ENCODE peak calls at places on chromosome 16, in four cellular contexts. One of them, this sample, is unnamed.

GRCh38 chr16:83579431-83579830 is 228.3 kb upstream of the HSBP1 start:
- DNase-seq in stimulated activated CD8-positive, alpha-beta memory T cell treated with anti-CD3 and anti-CD28 coated beads, Interleukin-7, amount 100 ng/mL, for 1 hour: no peak
- DNase-seq in skeletal muscle cell: no peak
- DNase-seq in stimulated activated CD4-positive, alpha-beta T cell treated with anti-CD3 and anti-CD28 coated beads, Interleukin-4, amount 100 ng/mL, for 24 hours: no peak
- DNase-seq in this sample: no peak

GRCh38 chr16:70571623-70572022 is 48.0 kb downstream of the SF3B3 start:
- DNase-seq in stimulated activated CD4-positive, alpha-beta T cell treated with anti-CD3 and anti-CD28 coated beads, Interleukin-4, amount 100 ng/mL, for 24 hours: no peak
- DNase-seq in stimulated activated CD8-positive, alpha-beta memory T cell treated with anti-CD3 and anti-CD28 coated beads, Interleukin-7, amount 100 ng/mL, for 1 hour: no peak
- DNase-seq in skeletal muscle cell: no peak
- DNase-seq in this sample: no peak

GRCh38 chr16:86732621-86733297 is 154.4 kb downstream of the FOXL1 start:
- DNase-seq in stimulated activated CD8-positive, alpha-beta memory T cell treated with anti-CD3 and anti-CD28 coated beads, Interleukin-7, amount 100 ng/mL, for 1 hour: no peak
- DNase-seq in skeletal muscle cell: no peak
- DNase-seq in stimulated activated CD4-positive, alpha-beta T cell treated with anti-CD3 and anti-CD28 coated beads, Interleukin-4, amount 100 ng/mL, for 24 hours: no peak
- DNase-seq in this sample: peak

GRCh38 chr16:89189358-89190025 is 10.8 kb downstream of the SLC22A31 start:
- DNase-seq in stimulated activated CD4-positive, alpha-beta T cell treated with anti-CD3 and anti-CD28 coated beads, Interleukin-4, amount 100 ng/mL, for 24 hours: no peak
- DNase-seq in skeletal muscle cell: no peak
- DNase-seq in stimulated activated CD8-positive, alpha-beta memory T cell treated with anti-CD3 and anti-CD28 coated beads, Interleukin-7, amount 100 ng/mL, for 1 hour: no peak
- DNase-seq in this sample: no peak

GRCh38 chr16:88999457-89000206 is 22.6 kb upstream of the CBFA2T3 start:
- DNase-seq in stimulated activated CD8-positive, alpha-beta memory T cell treated with anti-CD3 and anti-CD28 coated beads, Interleukin-7, amount 100 ng/mL, for 1 hour: no peak
- DNase-seq in stimulated activated CD4-positive, alpha-beta T cell treated with anti-CD3 and anti-CD28 coated beads, Interleukin-4, amount 100 ng/mL, for 24 hours: peak
- DNase-seq in skeletal muscle cell: no peak
- DNase-seq in this sample: no peak

GRCh38 chr16:86555763-86556130 is 712 bp upstream of the MTHFSD start:
- DNase-seq in stimulated activated CD4-positive, alpha-beta T cell treated with anti-CD3 and anti-CD28 coated beads, Interleukin-4, amount 100 ng/mL, for 24 hours: no peak
- DNase-seq in stimulated activated CD8-positive, alpha-beta memory T cell treated with anti-CD3 and anti-CD28 coated beads, Interleukin-7, amount 100 ng/mL, for 1 hour: no peak
- DNase-seq in skeletal muscle cell: no peak
- DNase-seq in this sample: no peak

GRCh38 chr16:8982816-8983215 is 19.1 kb upstream of the USP7 start:
- DNase-seq in stimulated activated CD4-positive, alpha-beta T cell treated with anti-CD3 and anti-CD28 coated beads, Interleukin-4, amount 100 ng/mL, for 24 hours: no peak
- DNase-seq in skeletal muscle cell: no peak
- DNase-seq in stimulated activated CD8-positive, alpha-beta memory T cell treated with anti-CD3 and anti-CD28 coated beads, Interleukin-7, amount 100 ng/mL, for 1 hour: no peak
- DNase-seq in this sample: no peak

GRCh38 chr16:51391798-51392511 is 240.9 kb upstream of the SALL1 start:
- DNase-seq in stimulated activated CD8-positive, alpha-beta memory T cell treated with anti-CD3 and anti-CD28 coated beads, Interleukin-7, amount 100 ng/mL, for 1 hour: no peak
- DNase-seq in skeletal muscle cell: no peak
- DNase-seq in stimulated activated CD4-positive, alpha-beta T cell treated with anti-CD3 and anti-CD28 coated beads, Interleukin-4, amount 100 ng/mL, for 24 hours: no peak
- DNase-seq in this sample: peak

GRCh38 chr16:85652431-85653221 is 36.1 kb downstream of the GINS2 start:
- DNase-seq in stimulated activated CD8-positive, alpha-beta memory T cell treated with anti-CD3 and anti-CD28 coated beads, Interleukin-7, amount 100 ng/mL, for 1 hour: no peak
- DNase-seq in skeletal muscle cell: no peak
- DNase-seq in stimulated activated CD4-positive, alpha-beta T cell treated with anti-CD3 and anti-CD28 coated beads, Interleukin-4, amount 100 ng/mL, for 24 hours: no peak
- DNase-seq in this sample: peak

GRCh38 chr16:12780467-12780866 is 23.2 kb downstream of the CPPED1 start:
- DNase-seq in stimulated activated CD4-positive, alpha-beta T cell treated with anti-CD3 and anti-CD28 coated beads, Interleukin-4, amount 100 ng/mL, for 24 hours: no peak
- DNase-seq in skeletal muscle cell: no peak
- DNase-seq in stimulated activated CD8-positive, alpha-beta memory T cell treated with anti-CD3 and anti-CD28 coated beads, Interleukin-7, amount 100 ng/mL, for 1 hour: no peak
- DNase-seq in this sample: no peak

GRCh38 chr16:17318200-17318599 is 152.6 kb downstream of the XYLT1 start:
- DNase-seq in stimulated activated CD8-positive, alpha-beta memory T cell treated with anti-CD3 and anti-CD28 coated beads, Interleukin-7, amount 100 ng/mL, for 1 hour: no peak
- DNase-seq in stimulated activated CD4-positive, alpha-beta T cell treated with anti-CD3 and anti-CD28 coated beads, Interleukin-4, amount 100 ng/mL, for 24 hours: no peak
- DNase-seq in skeletal muscle cell: peak
- DNase-seq in this sample: peak

GRCh38 chr16:3401719-3402397 is 843 bp downstream of the ZNF174 start:
- DNase-seq in stimulated activated CD8-positive, alpha-beta memory T cell treated with anti-CD3 and anti-CD28 coated beads, Interleukin-7, amount 100 ng/mL, for 1 hour: no peak
- DNase-seq in stimulated activated CD4-positive, alpha-beta T cell treated with anti-CD3 and anti-CD28 coated beads, Interleukin-4, amount 100 ng/mL, for 24 hours: no peak
- DNase-seq in skeletal muscle cell: no peak
- DNase-seq in this sample: peak

GRCh38 chr16:84599528-84600202 is 18.2 kb downstream of the COTL1 start:
- DNase-seq in stimulated activated CD4-positive, alpha-beta T cell treated with anti-CD3 and anti-CD28 coated beads, Interleukin-4, amount 100 ng/mL, for 24 hours: peak
- DNase-seq in stimulated activated CD8-positive, alpha-beta memory T cell treated with anti-CD3 and anti-CD28 coated beads, Interleukin-7, amount 100 ng/mL, for 1 hour: no peak
- DNase-seq in skeletal muscle cell: peak
- DNase-seq in this sample: peak

GRCh38 chr16:69131749-69132423 is 502 bp downstream of the CHTF8 start:
- DNase-seq in stimulated activated CD8-positive, alpha-beta memory T cell treated with anti-CD3 and anti-CD28 coated beads, Interleukin-7, amount 100 ng/mL, for 1 hour: peak
- DNase-seq in skeletal muscle cell: peak
- DNase-seq in stimulated activated CD4-positive, alpha-beta T cell treated with anti-CD3 and anti-CD28 coated beads, Interleukin-4, amount 100 ng/mL, for 24 hours: peak
- DNase-seq in this sample: peak

GRCh38 chr16:75789237-75789636 is 62.9 kb upstream of the CPHXL start:
- DNase-seq in stimulated activated CD4-positive, alpha-beta T cell treated with anti-CD3 and anti-CD28 coated beads, Interleukin-4, amount 100 ng/mL, for 24 hours: peak
- DNase-seq in skeletal muscle cell: peak
- DNase-seq in stimulated activated CD8-positive, alpha-beta memory T cell treated with anti-CD3 and anti-CD28 coated beads, Interleukin-7, amount 100 ng/mL, for 1 hour: no peak
- DNase-seq in this sample: peak

GRCh38 chr16:68664297-68664696 is 19.2 kb downstream of the CDH3 start:
- DNase-seq in stimulated activated CD4-positive, alpha-beta T cell treated with anti-CD3 and anti-CD28 coated beads, Interleukin-4, amount 100 ng/mL, for 24 hours: no peak
- DNase-seq in skeletal muscle cell: no peak
- DNase-seq in stimulated activated CD8-positive, alpha-beta memory T cell treated with anti-CD3 and anti-CD28 coated beads, Interleukin-7, amount 100 ng/mL, for 1 hour: no peak
- DNase-seq in this sample: no peak

GRCh38 chr16:12453832-12454231 is 349.9 kb downstream of the CPPED1 start:
- DNase-seq in stimulated activated CD4-positive, alpha-beta T cell treated with anti-CD3 and anti-CD28 coated beads, Interleukin-4, amount 100 ng/mL, for 24 hours: no peak
- DNase-seq in skeletal muscle cell: no peak
- DNase-seq in stimulated activated CD8-positive, alpha-beta memory T cell treated with anti-CD3 and anti-CD28 coated beads, Interleukin-7, amount 100 ng/mL, for 1 hour: no peak
- DNase-seq in this sample: no peak

GRCh38 chr16:67934306-67935095 is 2.1 kb downstream of the PSMB10 start:
- DNase-seq in skeletal muscle cell: no peak
- DNase-seq in stimulated activated CD4-positive, alpha-beta T cell treated with anti-CD3 and anti-CD28 coated beads, Interleukin-4, amount 100 ng/mL, for 24 hours: no peak
- DNase-seq in stimulated activated CD8-positive, alpha-beta memory T cell treated with anti-CD3 and anti-CD28 coated beads, Interleukin-7, amount 100 ng/mL, for 1 hour: no peak
- DNase-seq in this sample: peak

GRCh38 chr16:75322706-75323105 is 71.3 kb upstream of the BCAR1 start:
- DNase-seq in stimulated activated CD8-positive, alpha-beta memory T cell treated with anti-CD3 and anti-CD28 coated beads, Interleukin-7, amount 100 ng/mL, for 1 hour: no peak
- DNase-seq in skeletal muscle cell: no peak
- DNase-seq in stimulated activated CD4-positive, alpha-beta T cell treated with anti-CD3 and anti-CD28 coated beads, Interleukin-4, amount 100 ng/mL, for 24 hours: no peak
- DNase-seq in this sample: no peak

GRCh38 chr16:70161350-70161749 is 12.2 kb upstream of the CLEC18C start:
- DNase-seq in stimulated activated CD4-positive, alpha-beta T cell treated with anti-CD3 and anti-CD28 coated beads, Interleukin-4, amount 100 ng/mL, for 24 hours: no peak
- DNase-seq in stimulated activated CD8-positive, alpha-beta memory T cell treated with anti-CD3 and anti-CD28 coated beads, Interleukin-7, amount 100 ng/mL, for 1 hour: no peak
- DNase-seq in skeletal muscle cell: no peak
- DNase-seq in this sample: no peak

GRCh38 chr16:8686031-8686621 is 11.7 kb downstream of the ABAT start:
- DNase-seq in skeletal muscle cell: no peak
- DNase-seq in stimulated activated CD4-positive, alpha-beta T cell treated with anti-CD3 and anti-CD28 coated beads, Interleukin-4, amount 100 ng/mL, for 24 hours: no peak
- DNase-seq in stimulated activated CD8-positive, alpha-beta memory T cell treated with anti-CD3 and anti-CD28 coated beads, Interleukin-7, amount 100 ng/mL, for 1 hour: no peak
- DNase-seq in this sample: peak

GRCh38 chr16:15041260-15042011 is 14.4 kb downstream of the NTAN1 start:
- DNase-seq in stimulated activated CD4-positive, alpha-beta T cell treated with anti-CD3 and anti-CD28 coated beads, Interleukin-4, amount 100 ng/mL, for 24 hours: no peak
- DNase-seq in skeletal muscle cell: no peak
- DNase-seq in stimulated activated CD8-positive, alpha-beta memory T cell treated with anti-CD3 and anti-CD28 coated beads, Interleukin-7, amount 100 ng/mL, for 1 hour: no peak
- DNase-seq in this sample: peak

GRCh38 chr16:67546761-67547422 is 15.4 kb upstream of the CTCF start:
- DNase-seq in stimulated activated CD8-positive, alpha-beta memory T cell treated with anti-CD3 and anti-CD28 coated beads, Interleukin-7, amount 100 ng/mL, for 1 hour: peak
- DNase-seq in stimulated activated CD4-positive, alpha-beta T cell treated with anti-CD3 and anti-CD28 coated beads, Interleukin-4, amount 100 ng/mL, for 24 hours: peak
- DNase-seq in skeletal muscle cell: no peak
- DNase-seq in this sample: peak

GRCh38 chr16:60945225-60945624 is 1091.0 kb downstream of the CDH8 start:
- DNase-seq in stimulated activated CD4-positive, alpha-beta T cell treated with anti-CD3 and anti-CD28 coated beads, Interleukin-4, amount 100 ng/mL, for 24 hours: no peak
- DNase-seq in skeletal muscle cell: no peak
- DNase-seq in stimulated activated CD8-positive, alpha-beta memory T cell treated with anti-CD3 and anti-CD28 coated beads, Interleukin-7, amount 100 ng/mL, for 1 hour: no peak
- DNase-seq in this sample: peak

GRCh38 chr16:47492428-47493357 is 31.6 kb downstream of the PHKB start:
- DNase-seq in stimulated activated CD8-positive, alpha-beta memory T cell treated with anti-CD3 and anti-CD28 coated beads, Interleukin-7, amount 100 ng/mL, for 1 hour: no peak
- DNase-seq in skeletal muscle cell: peak
- DNase-seq in stimulated activated CD4-positive, alpha-beta T cell treated with anti-CD3 and anti-CD28 coated beads, Interleukin-4, amount 100 ng/mL, for 24 hours: no peak
- DNase-seq in this sample: no peak

GRCh38 chr16:73304008-73304814 is 256.3 kb upstream of the ZFHX3 start:
- DNase-seq in stimulated activated CD8-positive, alpha-beta memory T cell treated with anti-CD3 and anti-CD28 coated beads, Interleukin-7, amount 100 ng/mL, for 1 hour: no peak
- DNase-seq in skeletal muscle cell: no peak
- DNase-seq in stimulated activated CD4-positive, alpha-beta T cell treated with anti-CD3 and anti-CD28 coated beads, Interleukin-4, amount 100 ng/mL, for 24 hours: no peak
- DNase-seq in this sample: no peak

GRCh38 chr16:79998143-79998542 is 397.6 kb upstream of the MAF start:
- DNase-seq in stimulated activated CD4-positive, alpha-beta T cell treated with anti-CD3 and anti-CD28 coated beads, Interleukin-4, amount 100 ng/mL, for 24 hours: no peak
- DNase-seq in skeletal muscle cell: no peak
- DNase-seq in stimulated activated CD8-positive, alpha-beta memory T cell treated with anti-CD3 and anti-CD28 coated beads, Interleukin-7, amount 100 ng/mL, for 1 hour: no peak
- DNase-seq in this sample: no peak

GRCh38 chr16:57283214-57283955 is 1.1 kb downstream of the PLLP start:
- DNase-seq in skeletal muscle cell: no peak
- DNase-seq in stimulated activated CD8-positive, alpha-beta memory T cell treated with anti-CD3 and anti-CD28 coated beads, Interleukin-7, amount 100 ng/mL, for 1 hour: no peak
- DNase-seq in stimulated activated CD4-positive, alpha-beta T cell treated with anti-CD3 and anti-CD28 coated beads, Interleukin-4, amount 100 ng/mL, for 24 hours: no peak
- DNase-seq in this sample: no peak

GRCh38 chr16:66651965-66652364 is 44.6 kb downstream of the CMTM4 start:
- DNase-seq in stimulated activated CD4-positive, alpha-beta T cell treated with anti-CD3 and anti-CD28 coated beads, Interleukin-4, amount 100 ng/mL, for 24 hours: no peak
- DNase-seq in skeletal muscle cell: no peak
- DNase-seq in stimulated activated CD8-positive, alpha-beta memory T cell treated with anti-CD3 and anti-CD28 coated beads, Interleukin-7, amount 100 ng/mL, for 1 hour: no peak
- DNase-seq in this sample: no peak